ENCODE peak calls at places on chromosomes 7 and 10, in eight cellular contexts. V, L, S, O, J, C, K and P are unnamed samples.

GRCh38 chr7:43496596-43496995 is 86.3 kb upstream of the STK17A start:
- DNase-seq in V (no peak), L (no peak), S (no peak), O (no peak), J (no peak), C (no peak), K (no peak), P (no peak)

GRCh38 chr10:131929122-131929845 is 28.5 kb downstream of the PPP2R2D start:
- DNase-seq in V (no peak), L (no peak), S (no peak), O (no peak), J (no peak), C (no peak), K (no peak), P (no peak)

GRCh38 chr7:25521236-25521635 is 292.9 kb upstream of the NPVF start:
- DNase-seq in V (no peak), L (no peak), S (no peak), O (no peak), J (no peak), C (no peak), K (no peak), P (no peak)

GRCh38 chr10:44949127-44949802 is 10.3 kb upstream of the RASSF4 start:
- DNase-seq in V (no peak), L (no peak), S (no peak), O (no peak), J (no peak), C (no peak), K (no peak), P (no peak)

GRCh38 chr7:148299335-148299734 is 291.2 kb upstream of the C7orf33 start:
- DNase-seq in V (no peak), L (no peak), S (no peak), O (no peak), J (no peak), C (no peak), K (no peak), P (peak)

GRCh38 chr10:104040862-104041789 is 44.6 kb downstream of the COL17A1 start:
- DNase-seq in V (no peak), L (no peak), S (no peak), O (no peak), J (no peak), C (no peak), K (no peak), P (no peak)

GRCh38 chr7:135923700-135924261 is 53.4 kb downstream of the MTPN start:
- DNase-seq in V (no peak), L (no peak), S (peak), O (no peak), J (no peak), C (no peak), K (peak), P (peak)

GRCh38 chr7:71982847-71983246 is 429.3 kb downstream of the CALN1 start:
- DNase-seq in V (no peak), L (no peak), S (no peak), O (no peak), J (no peak), C (no peak), K (no peak), P (no peak)

GRCh38 chr10:74643586-74643956 is 182.8 kb upstream of the KAT6B start:
- DNase-seq in V (no peak), L (no peak), S (no peak), O (no peak), J (no peak), C (no peak), K (no peak), P (no peak)

GRCh38 chr7:85750454-85750949 is 563.6 kb upstream of the SEMA3D start:
- DNase-seq in V (peak), L (no peak), S (peak), O (peak), J (no peak), C (peak), K (peak), P (peak)

GRCh38 chr7:131170440-131171105 is 157.1 kb upstream of the MKLN1 start:
- DNase-seq in V (no peak), L (no peak), S (peak), O (no peak), J (no peak), C (no peak), K (peak), P (peak)

GRCh38 chr7:148987751-148988512 is 40.4 kb downstream of the PDIA4 start:
- DNase-seq in V (no peak), L (no peak), S (no peak), O (no peak), J (no peak), C (no peak), K (peak), P (peak)

GRCh38 chr7:55019691-55020480 is 1.1 kb downstream of the EGFR start:
- DNase-seq in V (no peak), L (no peak), S (no peak), O (no peak), J (no peak), C (no peak), K (peak), P (no peak)

GRCh38 chr10:7457478-7458316 is 46.9 kb upstream of the SFMBT2 start:
- DNase-seq in V (no peak), L (no peak), S (no peak), O (no peak), J (no peak), C (no peak), K (no peak), P (no peak)